ENCODE peak calls at places on chromosomes 4 and X, in eight cellular contexts. M is uterus, V is left ventricle myocardium inferior, H is thyroid gland, N is HFF-Myc, T is astrocyte, A is fibroblast of lung, S is foreskin fibroblast. B is an unnamed sample.
A peak's percentile ranks its signal among the peaks of the same experiment; 100 is the strongest.

GRCh38 chr4:125387770-125388169 is 73.0 kb downstream of the FAT4 start:
- DNase-seq in N (no peak), S (no peak), A (no peak), M (no peak), H (no peak), V (no peak), T (peak; percentile 46), B (no peak)

GRCh38 chr4:6325791-6326290 is 56.2 kb downstream of the WFS1 start:
- DNase-seq in S (no peak), H (no peak), M (no peak), T (no peak), A (no peak), V (no peak), N (no peak), B (no peak)

GRCh38 chr4:32455231-32455630 is 1735.1 kb downstream of the PCDH7 start:
- DNase-seq in H (no peak), A (no peak), S (no peak), N (no peak), V (no peak), T (peak; percentile 60), M (no peak), B (no peak)

GRCh38 chrX:48520976-48521352 is 644 bp upstream of the EBP start:
- DNase-seq in H (no peak), T (no peak), V (no peak), A (no peak), N (no peak), S (no peak), M (no peak), B (no peak)

GRCh38 chr4:144655491-144655890 is 9.5 kb downstream of the HHIP start:
- DNase-seq in V (no peak), H (no peak), N (no peak), M (no peak), T (peak; percentile 54), A (no peak), S (no peak), B (no peak)

GRCh38 chr4:76548704-76549103 is 113.7 kb downstream of the SHROOM3 start:
- DNase-seq in A (no peak), T (no peak), M (no peak), S (no peak), N (no peak), H (no peak), V (no peak), B (no peak)

GRCh38 chr4:153651961-153652784 is 31.9 kb upstream of the TLR2 start:
- DNase-seq in S (no peak), N (no peak), A (no peak), H (no peak), M (no peak), V (no peak), T (no peak), B (no peak)

GRCh38 chrX:154505726-154506125 is 10.3 kb downstream of the FAM3A start:
- DNase-seq in V (no peak), N (no peak), M (no peak), A (peak; percentile 49), H (no peak), S (peak; percentile 62), T (peak; percentile 19), B (peak; percentile 63)

GRCh38 chr4:2837904-2838496 is 5.6 kb upstream of the ADD1 start:
- DNase-seq in M (peak; percentile 62), H (peak; percentile 24), A (peak; percentile 59), V (no peak), S (no peak), T (no peak), N (no peak), B (peak; percentile 22)

GRCh38 chr4:6957148-6957520 is 47.5 kb downstream of the TBC1D14 start:
- DNase-seq in M (no peak), S (no peak), V (no peak), N (no peak), A (peak; percentile 82), H (no peak), T (no peak), B (no peak)

GRCh38 chr4:24003926-24004325 is 114.1 kb upstream of the PPARGC1A start:
- DNase-seq in V (no peak), H (no peak), N (no peak), T (peak; percentile 35), A (no peak), S (peak; percentile 13), M (no peak), B (no peak)

GRCh38 chr4:53346920-53347852 is 18.7 kb downstream of the SCFD2 start:
- DNase-seq in V (no peak), T (peak; percentile 54), H (no peak), A (peak; percentile 21), M (no peak), N (no peak), S (peak; percentile 56), B (peak; percentile 87)

GRCh38 chrX:49880668-49881067 is 1.4 kb downstream of the USP27X start:
- DNase-seq in H (no peak), N (no peak), S (no peak), V (no peak), M (no peak), A (no peak), T (no peak), B (no peak)

GRCh38 chr4:24564488-24564887 is 19.9 kb downstream of the DHX15 start:
- DNase-seq in M (no peak), A (peak; percentile 56), T (no peak), H (no peak), S (no peak), N (no peak), V (no peak), B (no peak)

GRCh38 chr4:160127211-160127610 is 1024.3 kb downstream of the RAPGEF2 start:
- DNase-seq in S (no peak), H (no peak), N (no peak), A (no peak), V (no peak), T (no peak), M (no peak), B (no peak)

GRCh38 chr4:15682340-15682725 is 706 bp downstream of the FAM200B start:
- DNase-seq in V (no peak), A (no peak), S (no peak), T (no peak), H (no peak), N (no peak), M (no peak), B (no peak)

GRCh38 chr4:166481014-166481507 is 608.0 kb downstream of the TLL1 start:
- DNase-seq in H (no peak), S (no peak), A (no peak), N (no peak), V (no peak), T (no peak), M (no peak), B (no peak)

GRCh38 chr4:186669159-186669720 is 54.4 kb downstream of the FAT1 start:
- DNase-seq in M (no peak), A (peak; percentile 81), N (peak; percentile 52), H (no peak), S (peak; percentile 53), T (peak; percentile 71), V (no peak), B (peak; percentile 65)

GRCh38 chrX:109403927-109404326 is 78.0 kb downstream of the GUCY2F start:
- DNase-seq in M (no peak), N (no peak), V (no peak), A (no peak), S (no peak), T (no peak), H (no peak), B (no peak)

GRCh38 chrX:31199770-31200114 is 127.9 kb upstream of the FTHL17 start:
- DNase-seq in N (no peak), A (no peak), T (no peak), H (no peak), S (no peak), V (no peak), M (no peak), B (no peak)

GRCh38 chr4:150257338-150257737 is 179.1 kb downstream of the DCLK2 start:
- DNase-seq in V (no peak), M (no peak), T (no peak), S (no peak), H (no peak), N (no peak), A (no peak), B (no peak)

GRCh38 chrX:57267308-57267707 is 19.2 kb upstream of the FAAH2 start:
- DNase-seq in M (no peak), S (no peak), T (no peak), N (no peak), A (no peak), H (no peak), V (no peak), B (no peak)
- TF ChIP-seq CTCF in M (no peak), S (no peak), T (no peak), N (no peak), A (no peak), H (no peak), V (no peak), B (no peak)

GRCh38 chr4:98474408-98474844 is 184.0 kb downstream of the TSPAN5 start:
- DNase-seq in S (peak; percentile 90), V (no peak), N (no peak), T (peak; percentile 78), H (peak; percentile 79), M (no peak), A (peak; percentile 76), B (peak; percentile 82)

GRCh38 chr4:98469776-98470175 is 188.6 kb downstream of the TSPAN5 start:
- DNase-seq in N (no peak), S (no peak), H (no peak), A (no peak), V (no peak), T (no peak), M (no peak), B (no peak)

GRCh38 chr4:98470831-98471230 is 187.6 kb downstream of the TSPAN5 start:
- DNase-seq in T (peak; percentile 96), H (no peak), V (no peak), S (no peak), M (no peak), A (no peak), N (no peak), B (no peak)

GRCh38 chr4:98470366-98470765 is 188.0 kb downstream of the TSPAN5 start:
- DNase-seq in M (no peak), T (no peak), N (no peak), S (no peak), H (no peak), A (no peak), V (no peak), B (no peak)

DNA sequence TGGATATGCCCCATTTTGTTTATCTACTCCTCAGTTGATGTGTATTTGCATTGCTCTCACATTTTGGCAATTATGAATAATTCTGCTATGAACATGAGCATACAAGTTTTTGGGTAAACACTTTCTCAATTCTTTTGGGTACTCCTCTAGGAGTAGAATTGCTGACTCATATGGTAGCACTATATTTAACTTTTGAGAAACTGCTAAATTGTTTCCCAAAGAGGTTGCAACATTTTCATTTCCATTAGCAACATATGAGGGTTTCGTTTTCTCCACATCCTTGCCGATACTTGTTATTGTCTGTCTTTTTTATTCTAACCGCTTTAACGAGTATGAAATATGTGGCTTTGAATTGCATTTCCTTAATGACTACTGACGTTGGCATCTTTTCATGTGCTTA is 185.4 kb downstream of the TSPAN5 start:
- DNase-seq in A (peak; percentile 68), H (no peak), N (no peak), T (no peak), V (no peak), M (no peak), S (no peak), B (no peak)
- TF ChIP-seq CTCF in A (no peak), H (no peak), N (no peak), T (no peak), V (no peak), M (no peak), S (no peak), B (no peak)

GRCh38 chrX:103415068-103415467 is 38.7 kb downstream of the BEX3 start:
- DNase-seq in A (no peak), S (no peak), H (no peak), T (no peak), V (no peak), N (no peak), M (no peak), B (no peak)
- TF ChIP-seq CTCF in A (no peak), S (no peak), H (no peak), T (no peak), V (no peak), N (no peak), M (no peak), B (no peak)

GRCh38 chrX:103248553-103248952 is 6.4 kb downstream of the TCEAL8 start:
- DNase-seq in S (no peak), H (no peak), T (peak; percentile 3), N (no peak), V (no peak), M (no peak), A (peak; percentile 42), B (no peak)
- TF ChIP-seq CTCF in S (peak; percentile 17), H (peak; percentile 32), T (peak; percentile 30), N (peak; percentile 20), V (peak; percentile 50), M (peak; percentile 21), A (peak; percentile 14), B (peak; percentile 63)

B was measured in HFFc6.